ENCODE peak calls at places on chromosomes 11 and 22, in four cellular contexts. One of them, this sample, is unnamed.

GRCh38 chr11:33399421-33399820 is 142.2 kb downstream of the HIPK3 start:
- DNase-seq in activated naive CD4-positive, alpha-beta T cell: no peak
- DNase-seq in HT-29: no peak
- DNase-seq in CD4-positive, alpha-beta T cell: no peak
- DNase-seq in this sample: no peak

GRCh38 chr22:48748860-48749554 is 1078.7 kb downstream of the BRD1 start:
- DNase-seq in activated naive CD4-positive, alpha-beta T cell: no peak
- DNase-seq in CD4-positive, alpha-beta T cell: no peak
- DNase-seq in HT-29: no peak
- DNase-seq in this sample: peak

GRCh38 chr11:78696177-78696576 is 121.5 kb upstream of the NARS2 start:
- DNase-seq in activated naive CD4-positive, alpha-beta T cell: no peak
- DNase-seq in HT-29: no peak
- DNase-seq in CD4-positive, alpha-beta T cell: no peak
- DNase-seq in this sample: no peak

GRCh38 chr11:65650547-65651338 is 12.0 kb downstream of the RELA start:
- DNase-seq in HT-29: no peak
- DNase-seq in activated naive CD4-positive, alpha-beta T cell: no peak
- DNase-seq in CD4-positive, alpha-beta T cell: no peak
- DNase-seq in this sample: no peak

GRCh38 chr22:23399367-23400285 is 180.5 kb downstream of the IGLL1 start:
- DNase-seq in activated naive CD4-positive, alpha-beta T cell: no peak
- DNase-seq in CD4-positive, alpha-beta T cell: no peak
- DNase-seq in HT-29: no peak
- DNase-seq in this sample: no peak

GRCh38 chr11:33292306-33292705 is 35.1 kb downstream of the HIPK3 start:
- DNase-seq in HT-29: no peak
- DNase-seq in activated naive CD4-positive, alpha-beta T cell: no peak
- DNase-seq in CD4-positive, alpha-beta T cell: no peak
- DNase-seq in this sample: no peak

GRCh38 chr22:48422900-48423480 is 1404.7 kb downstream of the BRD1 start:
- DNase-seq in CD4-positive, alpha-beta T cell: no peak
- DNase-seq in HT-29: no peak
- DNase-seq in activated naive CD4-positive, alpha-beta T cell: no peak
- DNase-seq in this sample: no peak

GRCh38 chr11:47518212-47518959 is 34.5 kb downstream of the CELF1 start:
- DNase-seq in HT-29: no peak
- DNase-seq in CD4-positive, alpha-beta T cell: no peak
- DNase-seq in activated naive CD4-positive, alpha-beta T cell: no peak
- DNase-seq in this sample: no peak

GRCh38 chr22:35649636-35650250 is 1.5 kb downstream of the APOL6 start:
- DNase-seq in HT-29: no peak
- DNase-seq in activated naive CD4-positive, alpha-beta T cell: no peak
- DNase-seq in CD4-positive, alpha-beta T cell: no peak
- DNase-seq in this sample: no peak

GRCh38 chr11:6681505-6681904 is 1.6 kb downstream of the MRPL17 start:
- DNase-seq in HT-29: no peak
- DNase-seq in activated naive CD4-positive, alpha-beta T cell: no peak
- DNase-seq in CD4-positive, alpha-beta T cell: no peak
- DNase-seq in this sample: no peak

GRCh38 chr11:69684651-69685050 is 9.5 kb upstream of the LTO1 start:
- DNase-seq in activated naive CD4-positive, alpha-beta T cell: no peak
- DNase-seq in CD4-positive, alpha-beta T cell: no peak
- DNase-seq in HT-29: no peak
- DNase-seq in this sample: no peak

GRCh38 chr11:61059260-61059752 is 43.0 kb upstream of the CD5 start:
- DNase-seq in CD4-positive, alpha-beta T cell: no peak
- DNase-seq in activated naive CD4-positive, alpha-beta T cell: no peak
- DNase-seq in HT-29: no peak
- DNase-seq in this sample: no peak

This sample was measured in GM03348.